ENCODE peak calls at places on chromosomes 11 and 22, in ten cellular contexts. M, P, U, O, B, Q, D, A, Y and K are unnamed samples.
A peak's percentile ranks its signal among the peaks of the same experiment; 100 is the strongest.

GRCh38 chr11:31233425-31233824 is 136.1 kb downstream of the DCDC1 start:
- DNase-seq in Y (no peak), A (no peak), O (no peak), U (no peak), Q (no peak), M (no peak), D (peak; percentile 51), B (no peak), P (no peak), K (no peak)

GRCh38 chr22:21000215-21000986 is 1.5 kb downstream of the THAP7 start:
- DNase-seq in P (no peak), Q (no peak), O (no peak), A (no peak), D (peak; percentile 19), B (no peak), Y (no peak), U (no peak), M (no peak), K (no peak)

GRCh38 chr11:92087916-92088537 is 136.6 kb upstream of the FAT3 start:
- DNase-seq in D (no peak), Y (no peak), O (no peak), Q (no peak), U (no peak), A (no peak), M (no peak), P (no peak), B (no peak), K (no peak)

GRCh38 chr11:63719987-63720386 is 38.7 kb downstream of the RTN3 start:
- DNase-seq in Y (no peak), D (no peak), P (no peak), A (no peak), Q (no peak), O (no peak), B (no peak), U (no peak), M (no peak), K (peak; percentile 52)

GRCh38 chr11:102345923-102346322 is 1.1 kb upstream of the BIRC2 start:
- DNase-seq in B (no peak), Y (no peak), Q (no peak), P (no peak), O (no peak), M (no peak), D (peak; percentile 57), A (no peak), U (no peak), K (no peak)

GRCh38 chr11:31487848-31488247 is 21.6 kb downstream of the IMMP1L start:
- DNase-seq in M (no peak), Y (no peak), P (peak; percentile 26), D (peak; percentile 59), Q (peak; percentile 10), U (no peak), B (no peak), A (no peak), O (no peak), K (peak; percentile 15)

GRCh38 chr11:60159868-60160267 is 23.0 kb downstream of the MS4A6A start:
- DNase-seq in O (no peak), U (no peak), P (no peak), M (no peak), Q (no peak), Y (no peak), D (no peak), A (no peak), B (no peak), K (no peak)

GRCh38 chr11:133041928-133042890 is 490.1 kb downstream of the OPCML start:
- DNase-seq in O (no peak), U (no peak), D (no peak), Q (no peak), M (no peak), B (no peak), A (no peak), Y (no peak), P (no peak), K (no peak)

GRCh38 chr11:125934473-125934872 is 11.4 kb upstream of the VSIG10L2 start:
- DNase-seq in A (no peak), P (no peak), U (no peak), D (no peak), B (no peak), M (no peak), O (no peak), Y (no peak), Q (no peak), K (no peak)

GRCh38 chr11:125931681-125932080 is 14.2 kb upstream of the VSIG10L2 start:
- DNase-seq in P (no peak), B (no peak), O (no peak), Q (no peak), Y (no peak), U (no peak), M (peak; percentile 70), A (no peak), D (no peak), K (no peak)

GRCh38 chr11:125933030-125933813 is 12.6 kb upstream of the VSIG10L2 start:
- DNase-seq in A (no peak), Q (no peak), D (no peak), O (no peak), B (no peak), P (no peak), Y (no peak), U (no peak), M (no peak), K (no peak)

GRCh38 chr11:125931116-125931515 is 14.7 kb upstream of the VSIG10L2 start:
- DNase-seq in B (no peak), U (no peak), Q (no peak), Y (no peak), P (no peak), D (no peak), O (no peak), M (no peak), A (no peak), K (no peak)

DNA sequence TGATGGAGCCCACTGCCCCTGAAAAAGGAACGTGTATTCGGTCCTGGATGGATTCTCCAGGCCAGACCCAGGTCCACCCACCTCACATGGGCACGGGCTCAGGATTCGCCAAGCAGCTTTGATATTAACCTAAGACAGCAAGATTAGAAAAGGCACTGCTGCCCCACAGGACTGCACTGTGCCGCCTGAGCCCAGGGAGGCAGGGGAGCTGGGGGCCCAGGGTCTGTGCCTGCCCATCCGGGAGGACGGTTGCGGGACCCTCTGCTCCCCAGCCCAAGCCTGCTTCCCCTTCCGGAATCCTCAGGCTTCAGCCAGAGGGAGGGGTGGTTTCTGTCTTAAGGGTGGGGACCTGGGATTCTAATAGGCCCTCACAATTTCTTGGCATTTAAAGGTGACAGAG is 13.5 kb upstream of the VSIG10L2 start:
- DNase-seq in U (no peak), B (no peak), P (no peak), D (no peak), Q (no peak), A (no peak), O (no peak), M (no peak), Y (no peak), K (no peak)
- H3K4me3 ChIP-seq in U (no peak overlapping the region), B (no peak overlapping the region), P (no peak overlapping the region), D (no peak overlapping the region), Q (no peak overlapping the region), A (no peak overlapping the region), O (no peak overlapping the region), M (no peak overlapping the region), Y (no peak overlapping the region), K (no peak overlapping the region)

GRCh38 chr11:45248501-45249011 is 37.6 kb downstream of the SYT13 start:
- DNase-seq in D (no peak), B (no peak), O (no peak), P (no peak), U (no peak), Q (no peak), Y (no peak), M (no peak), A (no peak), K (no peak)

GRCh38 chr11:45247433-45247832 is 38.7 kb downstream of the SYT13 start:
- DNase-seq in O (no peak), P (no peak), A (no peak), D (no peak), Y (no peak), Q (no peak), M (no peak), U (no peak), B (no peak), K (no peak)

GRCh38 chr11:45252134-45252856 is 33.8 kb downstream of the SYT13 start:
- DNase-seq in Y (peak; percentile 45), O (peak; percentile 53), P (peak; percentile 44), D (peak; percentile 30), A (no peak), M (no peak), U (no peak), Q (no peak), B (no peak), K (no peak)

GRCh38 chr11:45252877-45253276 is 33.3 kb downstream of the SYT13 start:
- DNase-seq in A (no peak), M (no peak), U (no peak), Y (no peak), P (no peak), O (no peak), Q (no peak), D (no peak), B (no peak), K (no peak)

DNA sequence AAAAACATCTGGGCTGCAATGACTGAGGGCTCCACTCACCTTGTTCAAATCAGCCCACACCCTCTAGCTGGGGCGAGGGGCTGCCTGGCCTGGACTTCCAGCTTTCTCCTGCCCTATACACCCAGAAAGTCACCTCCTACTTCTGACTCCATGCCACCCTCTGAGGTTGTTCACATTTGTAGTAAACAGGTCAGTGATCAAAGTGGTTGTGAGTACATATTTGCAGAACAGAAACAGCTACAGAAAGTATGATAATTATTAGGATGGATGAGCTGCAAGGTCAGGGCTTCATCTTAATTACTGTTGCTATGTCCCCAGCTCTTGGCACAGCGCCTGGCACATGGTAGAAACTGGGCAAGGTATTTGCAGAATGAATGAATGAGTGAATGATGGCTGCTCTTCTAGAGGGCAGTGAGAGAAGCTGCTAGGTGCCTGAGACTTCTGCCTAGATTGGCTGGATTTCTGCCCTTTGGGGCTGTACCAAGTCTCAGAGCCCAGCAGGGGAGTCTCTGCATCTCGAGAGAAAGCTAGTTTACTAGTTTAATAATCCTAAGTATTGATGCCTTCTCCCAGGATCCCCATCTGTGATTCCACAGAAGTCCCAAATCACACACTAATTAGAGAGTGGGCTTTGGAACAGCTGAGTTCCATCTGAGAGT is 36.0 kb downstream of the SYT13 start:
- DNase-seq in O (no peak), B (no peak), D (no peak), Y (no peak), P (peak; percentile 12), U (no peak), M (no peak), Q (no peak), A (no peak), K (no peak)
- TF ChIP-seq CTCF in O (no peak), B (no peak), D (no peak), Y (no peak), P (no peak), U (no peak), M (no peak), Q (no peak), A (no peak), K (no peak)

DNA sequence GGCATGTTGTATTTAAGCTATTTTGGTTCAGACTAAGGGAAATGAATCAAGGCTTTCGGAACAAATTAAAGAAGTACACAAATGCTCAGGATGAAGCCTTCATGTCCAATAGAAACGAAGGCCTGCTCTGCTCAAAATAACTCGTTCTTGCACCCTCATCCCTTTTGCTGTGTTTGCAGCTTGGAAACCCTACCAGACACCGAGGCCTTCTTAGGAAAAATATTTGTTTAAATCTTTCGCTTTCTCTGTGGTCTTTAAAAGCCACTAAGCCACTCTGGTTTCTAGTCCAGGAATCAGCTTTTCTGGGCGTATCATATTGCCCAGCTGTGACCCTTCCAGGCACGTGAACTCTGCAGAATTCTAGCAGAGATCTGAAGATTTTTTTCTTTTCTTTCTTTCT is 60.9 kb upstream of the HSPA8 start:
- DNase-seq in P (no peak), O (no peak), M (no peak), B (no peak), D (no peak), U (no peak), Q (no peak), Y (no peak), A (no peak), K (no peak)
- H3K4me3 ChIP-seq in P (no peak overlapping the region), O (no peak overlapping the region), M (no peak overlapping the region), B (no peak overlapping the region), D (no peak overlapping the region), U (no peak overlapping the region), Q (no peak overlapping the region), Y (no peak overlapping the region), A (no peak overlapping the region), K (no peak overlapping the region)

DNA sequence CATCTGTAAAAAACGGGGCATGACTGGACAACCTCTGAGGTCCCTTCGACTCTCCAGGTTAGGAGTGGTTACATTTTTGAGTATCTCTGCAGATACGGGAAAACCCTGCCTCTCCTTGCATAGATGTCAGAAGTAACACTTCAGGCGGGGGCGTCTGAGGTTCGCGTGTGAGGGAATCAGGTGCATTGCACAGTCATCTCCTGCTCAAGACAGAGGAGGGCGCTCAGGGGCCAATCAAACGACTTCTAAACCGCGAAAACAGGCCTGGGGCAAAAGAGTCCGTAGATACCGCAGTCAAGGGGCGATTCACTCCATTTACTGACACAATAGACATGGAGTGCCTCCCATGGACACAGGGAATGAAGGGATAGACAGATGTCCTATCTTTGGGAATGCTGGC is 31.7 kb downstream of the KIRREL3 start:
- DNase-seq in Y (no peak), U (no peak), A (no peak), D (no peak), B (no peak), Q (no peak), P (no peak), M (no peak), O (no peak), K (no peak)
- TF ChIP-seq CTCF in Y (no peak), U (no peak), A (no peak), D (no peak), B (no peak), Q (peak; percentile 8), P (no peak), M (no peak), O (no peak), K (no peak)